ENCODE peak calls at places on chromosome 13, in five cellular contexts. D is NCI-H187, H is smooth muscle cell of the brain vasculature, I is NCI-H345, J is gastrocnemius medialis. U is an unnamed sample.

GRCh38 chr13:90105881-90106496 is 1241.5 kb upstream of the MIR17HG start:
- DNase-seq in D (no peak), H (no peak), I (no peak), J (no peak), U (no peak)

GRCh38 chr13:85261757-85262346 is 537.4 kb downstream of the SLITRK6 start:
- DNase-seq in D (no peak), H (no peak), I (peak), J (no peak), U (no peak)

GRCh38 chr13:23979361-23980159 is 82.3 kb upstream of the C1QTNF9B start:
- DNase-seq in D (no peak), H (peak), I (peak), J (no peak), U (no peak)

GRCh38 chr13:74661851-74662250 is 527.6 kb upstream of the KLF12 start:
- DNase-seq in D (no peak), H (no peak), I (no peak), J (no peak), U (no peak)

GRCh38 chr13:84683448-84683847 is 801.2 kb upstream of the SLITRK1 start:
- DNase-seq in D (no peak), H (no peak), I (no peak), J (no peak), U (no peak)

GRCh38 chr13:27309401-27309958 is 38.9 kb downstream of the RASL11A start:
- DNase-seq in D (no peak), H (no peak), I (no peak), J (no peak), U (no peak)

GRCh38 chr13:77789386-77789785 is 91.9 kb downstream of the SLAIN1 start:
- DNase-seq in D (no peak), H (no peak), I (no peak), J (no peak), U (no peak)

GRCh38 chr13:24619302-24619701 is 60.9 kb upstream of the ATP12A start:
- DNase-seq in D (no peak), H (no peak), I (no peak), J (no peak), U (no peak)

GRCh38 chr13:57553932-57554331 is 77.6 kb upstream of the PCDH17 start:
- DNase-seq in D (no peak), H (no peak), I (no peak), J (no peak), U (no peak)